ENCODE peak calls at places on chromosomes 3 and 15, in six cellular contexts. V is body of pancreas; W is astrocyte of the spinal cord; Y is CD4-positive, alpha-beta T cell; M is HepG2; D is ovary. R is an unnamed sample.

GRCh38 chr3:43256714-43257461 is 29.5 kb upstream of the SNRK start:
- DNase-seq in D (no peak), M (no peak), V (no peak), W (no peak), Y (no peak), R (no peak)

GRCh38 chr15:69602095-69602494 is 149.5 kb downstream of the RPLP1 start:
- DNase-seq in D (no peak), W (no peak), Y (no peak), M (no peak), V (no peak), R (peak; percentile 24)

GRCh38 chr3:10373686-10374261 is 52.9 kb upstream of the SEC13 start:
- DNase-seq in W (peak; percentile 55), D (no peak), V (no peak), Y (no peak), M (no peak), R (no peak)

GRCh38 chr15:36251450-36251849 is 328.0 kb upstream of the CDIN1 start:
- DNase-seq in Y (no peak), W (no peak), M (no peak), V (no peak), D (no peak), R (no peak)

GRCh38 chr3:64079369-64080160 is 56.3 kb upstream of the PSMD6 start:
- DNase-seq in Y (no peak), V (no peak), D (no peak), W (no peak), M (no peak), R (no peak)

GRCh38 chr15:101198820-101199219 is 53.0 kb downstream of the CHSY1 start:
- DNase-seq in V (no peak), M (no peak), D (no peak), W (peak; percentile 58), Y (no peak), R (no peak)

GRCh38 chr15:65790692-65791334 is 1.3 kb downstream of the DENND4A start:
- DNase-seq in M (no peak), V (no peak), W (no peak), Y (no peak), D (no peak), R (no peak)

GRCh38 chr3:161233557-161233956 is 12.4 kb downstream of the NMD3 start:
- DNase-seq in W (peak; percentile 16), Y (no peak), D (no peak), V (no peak), M (no peak), R (no peak)

GRCh38 chr3:158434412-158435038 is 136.5 kb upstream of the MLF1 start:
- DNase-seq in D (peak; percentile 26), V (peak; percentile 77), Y (peak; percentile 6), W (peak; percentile 65), M (peak; percentile 78), R (peak; percentile 31)

GRCh38 chr3:8420613-8421012 is 81.0 kb upstream of the LMCD1 start:
- DNase-seq in Y (no peak), D (no peak), M (no peak), W (no peak), V (no peak), R (no peak)

GRCh38 chr3:105365536-105366301 is 990 bp upstream of the ALCAM start:
- DNase-seq in V (peak; percentile 63), D (peak; percentile 15), M (no peak), W (peak; percentile 87), Y (no peak), R (no peak)
- TF ChIP-seq CTCF in V (no peak), D (no peak), M (no peak), W (no peak), Y (no peak), R (no peak)

DNA sequence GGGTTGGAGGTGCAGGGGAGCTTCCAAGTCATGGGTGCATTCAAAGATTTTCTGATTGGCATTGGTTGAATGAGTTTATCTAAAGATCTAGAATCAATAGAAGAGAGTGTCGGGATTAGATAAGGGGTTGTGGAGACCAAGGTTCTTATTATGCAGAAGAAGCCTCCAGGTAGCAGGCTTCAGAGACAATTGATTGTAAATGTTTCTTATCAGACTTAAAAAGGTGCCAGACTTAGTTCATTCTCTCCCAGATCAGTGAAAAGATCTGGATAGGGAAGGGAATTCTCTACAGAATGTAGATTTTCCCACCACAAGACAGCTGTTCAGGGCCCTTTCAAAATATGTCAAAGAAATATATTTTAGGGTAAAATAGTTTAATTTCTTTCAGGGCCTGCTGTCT is 129.5 kb downstream of the LIPC start:
- DNase-seq in Y (no peak), W (no peak), M (no peak), V (no peak), D (no peak), R (no peak)
- TF ChIP-seq CTCF in Y (no peak), W (no peak), M (no peak), V (no peak), D (no peak), R (no peak)

GRCh38 chr3:55434789-55435188 is 52.3 kb downstream of the WNT5A start:
- DNase-seq in M (no peak), Y (no peak), W (no peak), V (peak; percentile 62), D (no peak), R (no peak)
- TF ChIP-seq CTCF in M (peak; percentile 15), Y (no peak), W (peak; percentile 54), V (peak; percentile 52), D (no peak), R (peak; percentile 58)

DNA sequence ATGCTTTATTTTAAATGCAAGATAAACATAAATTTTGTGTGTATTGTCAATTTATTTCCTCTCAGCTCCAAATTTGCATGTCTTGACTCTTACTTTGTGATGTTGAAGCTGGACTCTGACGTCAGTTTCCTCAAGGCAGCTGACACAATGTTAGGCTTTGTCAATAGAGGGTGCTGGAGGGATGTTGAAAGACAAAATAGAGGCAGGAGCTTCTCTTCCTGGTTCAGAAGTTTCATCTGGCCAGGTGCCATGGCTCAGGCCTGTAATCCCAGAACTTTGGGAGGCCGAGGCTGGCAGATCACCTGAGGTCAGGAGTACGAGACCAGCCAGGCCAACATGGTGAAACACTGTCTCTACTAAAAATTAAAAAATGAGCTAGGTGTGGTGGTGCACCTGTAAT is 408.6 kb downstream of the GBE1 start:
- DNase-seq in D (no peak), Y (no peak), V (no peak), M (peak; percentile 40), W (peak; percentile 2), R (peak; percentile 63)
- TF ChIP-seq CTCF in D (no peak), Y (no peak), V (no peak), M (peak; percentile 53), W (no peak), R (peak; percentile 27)

DNA sequence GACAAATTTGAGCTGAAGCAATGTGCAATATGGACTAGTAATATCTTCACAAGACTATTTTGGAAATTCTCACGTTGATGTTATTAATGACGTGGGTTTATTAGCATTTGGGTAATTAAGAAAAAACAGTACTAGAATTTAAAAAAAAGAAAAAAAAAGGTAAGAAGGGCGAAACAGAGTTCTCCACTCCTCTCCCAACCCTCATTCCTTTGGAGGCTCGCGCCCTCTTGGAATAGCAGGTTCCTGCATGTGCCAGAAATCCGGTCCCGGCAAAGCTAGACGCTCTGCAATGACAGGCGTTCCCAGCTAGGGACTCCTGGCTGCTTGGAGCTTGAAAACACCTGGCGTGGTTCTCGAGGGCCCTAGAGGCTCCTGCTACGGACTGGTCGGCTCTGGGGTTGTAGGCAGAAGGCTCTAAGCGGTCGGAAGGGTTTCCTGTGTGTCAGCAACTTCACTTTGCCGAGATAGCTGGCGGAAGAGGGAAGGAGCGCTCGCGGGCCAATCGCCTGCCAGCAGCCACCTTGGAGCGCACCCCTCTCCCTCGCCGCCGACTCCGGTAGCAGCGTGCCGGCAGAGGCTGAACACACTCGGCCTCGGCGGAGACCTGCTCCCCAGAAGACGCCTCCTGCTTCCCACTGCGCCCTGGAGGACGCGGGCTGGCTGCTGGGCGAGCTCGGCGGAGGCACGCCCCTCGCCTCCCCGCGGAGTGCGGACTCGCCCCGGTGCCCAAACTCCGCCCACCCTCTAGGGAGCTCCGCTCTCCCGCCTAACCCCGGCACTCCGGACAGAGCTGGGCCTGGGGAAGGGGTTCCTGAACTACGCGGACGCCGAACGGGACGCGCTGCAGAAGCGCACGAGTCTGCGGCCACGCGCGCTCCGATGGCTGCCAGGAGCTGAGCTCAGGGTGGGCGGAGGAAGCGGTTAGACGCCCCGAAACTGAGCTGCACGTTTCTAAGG is at the start of gene P2RY1:
- DNase-seq in W (peak; percentile 67), Y (no peak), D (peak; percentile 80), M (no peak), V (peak; percentile 69), R (peak; percentile 62)
- TF ChIP-seq CTCF in W (no peak), Y (no peak), D (no peak), M (no peak), V (peak; percentile 34), R (peak; percentile 16)

R was measured in right lobe of liver.